ENCODE peak calls at places on chromosomes 3 and 15, in four cellular contexts. A is stimulated activated effector memory CD8-positive, alpha-beta T cell treated with anti-CD3 and anti-CD28 coated beads, Interleukin-12 subunit alpha, Interleukin-12 subunit beta, amount 100 ng/mL, for 72 hours; C is LoVo; E is activated CD4-positive, alpha-beta T cell treated with anti-CD3 and anti-CD28 coated beads, Interleukin-2, amount 50 U/mL, for 1 hour. L is an unnamed sample.

GRCh38 chr15:26866298-26867198 is at the start of gene GABRA5:
- DNase-seq in A (no peak), C (no peak), E (no peak), L (no peak)

GRCh38 chr15:81279621-81280051 is 44.3 kb downstream of the STARD5 start:
- DNase-seq in A (no peak), E (no peak), C (no peak), L (no peak)

GRCh38 chr3:130354430-130354829 is 9.0 kb downstream of the COL6A5 start:
- DNase-seq in E (no peak), C (no peak), A (no peak), L (no peak)

GRCh38 chr3:131903988-131904415 is 130.8 kb downstream of the CPNE4 start:
- DNase-seq in E (no peak), C (no peak), A (no peak), L (no peak)

GRCh38 chr15:57611938-57612337 is 20.2 kb downstream of the MYZAP start:
- DNase-seq in A (no peak), E (no peak), C (peak), L (no peak)

GRCh38 chr3:194029846-194030245 is 106.1 kb upstream of the HES1 start:
- DNase-seq in A (no peak), E (no peak), C (peak), L (no peak)

GRCh38 chr3:30668051-30668609 is 61.7 kb downstream of the TGFBR2 start:
- DNase-seq in A (no peak), E (no peak), C (no peak), L (no peak)

GRCh38 chr3:53484979-53485378 is 9.4 kb upstream of the CACNA1D start:
- DNase-seq in E (no peak), A (no peak), C (no peak), L (no peak)

GRCh38 chr3:134407247-134407640 is 33.0 kb upstream of the AMOTL2 start:
- DNase-seq in E (no peak), A (peak), C (no peak), L (no peak)

GRCh38 chr15:92808611-92809063 is 91.5 kb upstream of the CHD2 start:
- DNase-seq in C (peak), E (no peak), A (no peak), L (no peak)

GRCh38 chr3:106578911-106579310 is 710.1 kb upstream of the CBLB start:
- DNase-seq in C (no peak), E (no peak), A (no peak), L (no peak)

GRCh38 chr3:124360626-124361025 is 368.7 kb upstream of the ROPN1 start:
- DNase-seq in E (no peak), C (no peak), A (no peak), L (no peak)

GRCh38 chr15:100186366-100186765 is 155.4 kb downstream of the ADAMTS17 start:
- DNase-seq in E (no peak), C (no peak), A (no peak), L (no peak)

GRCh38 chr3:186413615-186414415 is 51.8 kb upstream of the DGKG start:
- DNase-seq in E (peak), C (peak), A (no peak), L (no peak)

GRCh38 chr3:12999147-13000140 is 73.8 kb downstream of the IQSEC1 start:
- DNase-seq in C (peak), A (no peak), E (no peak), L (no peak)

GRCh38 chr3:53493997-53494791 is at the start of gene CACNA1D:
- DNase-seq in E (no peak), C (peak), A (no peak), L (no peak)

GRCh38 chr3:9902372-9903237 is at the start of gene IL17RE:
- DNase-seq in A (no peak), C (no peak), E (no peak), L (no peak)

GRCh38 chr3:146256851-146257486 is 6.1 kb upstream of the PLSCR4 start:
- DNase-seq in E (no peak), C (no peak), A (no peak), L (no peak)

GRCh38 chr3:73624363-73625123 is at the start of gene PDZRN3:
- DNase-seq in C (no peak), A (no peak), E (no peak), L (no peak)

GRCh38 chr15:97904196-97904572 is 56.3 kb upstream of the ARRDC4 start:
- DNase-seq in C (peak), A (no peak), E (no peak), L (no peak)

GRCh38 chr3:49805367-49805782 is 2.3 kb downstream of the INKA1 start:
- DNase-seq in A (no peak), C (no peak), E (no peak), L (peak)

GRCh38 chr3:190183121-190183520 is 62.4 kb upstream of the P3H2 start:
- DNase-seq in C (no peak), A (no peak), E (no peak), L (no peak)

GRCh38 chr15:37856109-37856508 is 78.3 kb upstream of the TMCO5A start:
- DNase-seq in A (no peak), C (no peak), E (no peak), L (no peak)